ENCODE peak calls at places on chromosomes 6 and 20, in seven cellular contexts. F is brain microvascular endothelial cell, E is thyroid gland, D is heart left ventricle, Q is AG04449, C is endodermal cell, Y is cardiac muscle cell. H is an unnamed sample.

GRCh38 chr6:106924699-106925523 is 49.6 kb downstream of the CD24 start:
- DNase-seq in F (no peak), Y (no peak), E (no peak), C (no peak), D (no peak), Q (no peak), H (no peak)

GRCh38 chr6:84882768-84883766 is 118.7 kb upstream of the TBX18 start:
- DNase-seq in D (no peak), E (no peak), C (no peak), Y (no peak), F (peak), Q (no peak), H (no peak)

GRCh38 chr6:8492536-8493125 is 57.3 kb upstream of the SLC35B3 start:
- DNase-seq in D (no peak), Y (no peak), F (no peak), E (no peak), C (no peak), Q (no peak), H (no peak)

GRCh38 chr6:32198866-32199265 is 6.4 kb upstream of the GPSM3 start:
- DNase-seq in E (no peak), Q (no peak), Y (no peak), C (no peak), F (no peak), D (no peak), H (no peak)

GRCh38 chr6:23754197-23754596 is 371.8 kb upstream of the NRSN1 start:
- DNase-seq in C (no peak), E (no peak), Q (no peak), D (no peak), Y (no peak), F (no peak), H (peak)

GRCh38 chr6:16090920-16091319 is 38.0 kb upstream of the MYLIP start:
- DNase-seq in Q (no peak), C (no peak), F (no peak), Y (no peak), E (no peak), D (no peak), H (no peak)

GRCh38 chr20:61352381-61353260 is 100.6 kb downstream of the CDH4 start:
- DNase-seq in F (no peak), C (peak), E (peak), Y (no peak), Q (no peak), D (no peak), H (no peak)

GRCh38 chr6:31651602-31652191 is 764 bp downstream of the BAG6 start:
- DNase-seq in Q (no peak), C (no peak), D (peak), F (peak), Y (peak), E (peak), H (peak)

GRCh38 chr6:105330364-105330763 is 72.5 kb downstream of the PREP start:
- DNase-seq in Q (no peak), C (no peak), D (no peak), F (no peak), E (no peak), Y (no peak), H (no peak)

GRCh38 chr6:113630365-113630737 is 226.8 kb upstream of the MARCKS start:
- DNase-seq in F (peak), C (no peak), Q (peak), Y (peak), E (no peak), D (no peak), H (peak)

GRCh38 chr6:36627801-36628246 is 33.7 kb downstream of the SRSF3 start:
- DNase-seq in Y (peak), C (no peak), F (no peak), Q (no peak), E (peak), D (peak), H (peak)

GRCh38 chr20:31663838-31664695 is 26.4 kb downstream of the COX4I2 start:
- DNase-seq in E (peak), D (no peak), Y (no peak), F (no peak), Q (no peak), C (peak), H (no peak)

GRCh38 chr6:167469655-167470054 is 144.8 kb downstream of the TTLL2 start:
- DNase-seq in E (peak), Y (no peak), D (peak), F (no peak), C (peak), Q (no peak), H (no peak)

GRCh38 chr20:38299963-38300362 is 4.0 kb upstream of the BPI start:
- DNase-seq in C (peak), Y (no peak), F (no peak), D (no peak), E (no peak), Q (no peak), H (peak)

GRCh38 chr6:35318200-35318844 is 20.7 kb downstream of the DEF6 start:
- DNase-seq in C (peak), Q (no peak), Y (peak), F (peak), E (peak), D (peak), H (peak)

GRCh38 chr6:117167520-117168271 is 97.7 kb upstream of the VGLL2 start:
- DNase-seq in Q (no peak), C (peak), E (no peak), F (no peak), Y (no peak), D (no peak), H (peak)

GRCh38 chr6:53044071-53044470 is 21.1 kb upstream of the FBXO9 start:
- DNase-seq in D (peak), Q (no peak), Y (peak), E (peak), F (peak), C (peak), H (no peak)

GRCh38 chr20:21522479-21523397 is 8.9 kb upstream of the NKX2-2 start:
- DNase-seq in C (peak), D (no peak), Q (no peak), E (no peak), Y (no peak), F (no peak), H (no peak)

GRCh38 chr20:21520702-21521595 is 7.1 kb upstream of the NKX2-2 start:
- DNase-seq in F (no peak), Q (no peak), C (peak), E (no peak), Y (peak), D (no peak), H (peak)

GRCh38 chr20:21523398-21523868 is 9.6 kb upstream of the NKX2-2 start:
- DNase-seq in E (no peak), Y (no peak), C (no peak), F (no peak), Q (no peak), D (no peak), H (no peak)

GRCh38 chr20:21523895-21524294 is 10.0 kb upstream of the NKX2-2 start:
- DNase-seq in E (no peak), D (no peak), F (no peak), Q (no peak), Y (no peak), C (no peak), H (no peak)

DNA sequence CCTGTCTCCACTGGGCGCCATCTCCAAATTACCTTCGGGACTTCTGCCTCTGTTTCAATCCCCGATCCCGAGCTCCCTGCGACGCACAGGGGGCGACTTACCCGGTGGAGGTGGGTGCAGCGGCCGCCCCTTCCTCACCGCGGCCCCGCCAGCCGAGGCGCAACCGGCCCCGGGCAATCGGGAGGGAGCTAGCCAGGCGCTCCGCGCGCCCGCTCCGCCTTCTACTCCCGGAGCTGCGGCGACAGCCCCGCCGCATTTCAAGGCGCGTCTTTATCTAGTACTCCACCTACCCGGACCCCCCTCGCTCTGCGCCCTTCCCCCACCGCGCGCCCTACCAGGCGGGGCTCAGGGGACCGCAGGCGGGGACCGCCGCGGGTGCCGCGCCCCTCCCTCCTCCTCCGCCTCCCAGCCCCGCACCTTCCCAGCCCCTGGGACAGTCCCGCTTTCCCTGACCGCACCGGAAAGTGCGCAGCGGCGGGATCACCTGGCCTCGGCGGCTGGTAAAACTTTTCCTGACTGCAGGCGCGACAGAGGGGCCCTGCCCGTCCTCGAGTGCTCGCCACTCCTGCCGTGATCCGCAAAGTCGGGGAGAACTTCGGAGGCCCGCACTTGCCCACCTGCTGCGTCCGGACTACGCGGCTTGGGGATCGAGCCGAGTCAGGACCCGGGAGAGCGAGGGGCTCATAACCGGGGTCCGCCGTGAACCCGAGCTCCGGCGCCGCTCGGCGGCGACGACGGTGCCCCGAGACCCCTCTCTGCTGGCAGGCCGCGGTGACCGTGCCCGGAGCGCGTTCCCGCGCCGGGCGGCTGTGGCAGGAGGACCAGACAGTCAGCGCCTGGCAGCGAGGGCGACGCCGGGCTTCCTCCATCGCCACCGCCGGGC is 8.0 kb upstream of the NKX2-2 start:
- DNase-seq in C (peak), F (no peak), Y (no peak), D (no peak), Q (no peak), E (no peak), H (no peak)
- TF ChIP-seq CTCF in C (no peak), F (no peak), Y (no peak), D (no peak), Q (no peak), E (no peak), H (no peak)

DNA sequence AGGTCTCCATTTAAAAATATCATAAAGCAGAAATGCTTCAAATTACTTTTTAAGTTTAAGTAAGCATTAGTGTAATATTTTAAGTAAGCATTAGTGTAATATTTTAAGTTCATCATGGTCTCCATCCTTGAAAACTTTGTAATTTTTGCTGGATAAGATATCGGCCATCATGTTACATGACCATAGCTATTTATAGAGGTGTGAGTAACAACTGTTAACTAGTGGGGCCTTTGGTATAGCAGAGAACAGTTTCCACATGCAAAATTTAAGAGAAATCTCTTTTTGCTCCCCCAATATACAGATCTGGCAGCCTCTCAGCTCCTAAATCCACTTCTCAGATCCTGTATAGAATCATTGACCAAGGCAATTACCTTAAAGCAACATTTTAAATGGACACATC is 468 bp downstream of the TRDN start:
- DNase-seq in Y (no peak), Q (no peak), E (no peak), F (no peak), C (no peak), D (no peak), H (no peak)
- H3K4me3 ChIP-seq in Y (peak), Q (no peak), E (no peak), F (no peak), C (peak), D (peak), H (no peak)

GRCh38 chr20:3632311-3633004 is 30.7 kb downstream of the GFRA4 start:
- DNase-seq in E (no peak), Y (no peak), D (no peak), C (no peak), Q (no peak), F (no peak), H (no peak)
- TF ChIP-seq CTCF in E (peak), Y (no peak), D (no peak), C (peak), Q (no peak), F (no peak), H (no peak)

DNA sequence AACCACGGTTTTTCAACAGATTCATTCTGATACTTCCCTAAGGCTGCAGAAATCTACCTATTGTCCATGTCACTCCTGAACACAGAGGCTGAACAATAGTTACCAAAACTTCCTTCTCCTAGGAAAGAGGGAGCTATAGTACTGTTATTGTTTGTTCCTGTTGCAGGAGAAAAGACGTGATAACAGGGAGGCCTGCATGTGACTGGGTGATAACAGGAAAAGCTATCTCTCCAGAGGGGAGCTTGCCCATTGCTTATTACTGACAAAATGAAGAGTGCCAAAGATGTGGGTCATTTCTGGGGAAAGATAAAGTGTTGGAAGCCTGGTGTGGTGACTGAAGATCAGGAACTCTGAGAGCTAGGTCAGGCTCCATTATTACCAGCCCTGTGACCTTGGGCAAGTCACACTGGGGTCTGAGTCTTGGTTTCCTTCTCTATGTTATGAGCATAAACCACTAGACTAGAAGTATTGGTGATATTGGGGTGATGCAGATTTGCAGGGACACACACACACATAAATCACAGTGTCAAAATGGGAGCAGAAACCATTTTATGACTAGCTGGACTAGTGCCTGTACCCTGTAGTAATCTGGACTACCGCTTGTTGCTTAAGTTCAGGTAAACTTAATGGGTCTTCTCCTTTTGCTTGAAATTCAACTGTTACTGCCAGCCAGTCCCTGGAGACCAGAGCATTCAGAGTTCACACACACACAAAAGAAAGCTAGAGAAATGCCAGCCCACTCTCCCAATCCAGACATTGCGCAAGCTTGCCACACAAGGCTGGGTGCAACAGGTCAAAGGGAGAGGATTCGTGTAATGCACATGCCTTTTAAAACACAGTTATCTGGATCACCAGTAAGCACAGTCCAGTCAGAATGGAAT is 136.0 kb upstream of the CNR1 start:
- DNase-seq in C (no peak), E (no peak), Y (peak), Q (no peak), D (no peak), F (no peak), H (no peak)
- H3K4me3 ChIP-seq in C (no peak), E (no peak), Y (no peak), Q (no peak), D (no peak), F (no peak), H (no peak)

DNA sequence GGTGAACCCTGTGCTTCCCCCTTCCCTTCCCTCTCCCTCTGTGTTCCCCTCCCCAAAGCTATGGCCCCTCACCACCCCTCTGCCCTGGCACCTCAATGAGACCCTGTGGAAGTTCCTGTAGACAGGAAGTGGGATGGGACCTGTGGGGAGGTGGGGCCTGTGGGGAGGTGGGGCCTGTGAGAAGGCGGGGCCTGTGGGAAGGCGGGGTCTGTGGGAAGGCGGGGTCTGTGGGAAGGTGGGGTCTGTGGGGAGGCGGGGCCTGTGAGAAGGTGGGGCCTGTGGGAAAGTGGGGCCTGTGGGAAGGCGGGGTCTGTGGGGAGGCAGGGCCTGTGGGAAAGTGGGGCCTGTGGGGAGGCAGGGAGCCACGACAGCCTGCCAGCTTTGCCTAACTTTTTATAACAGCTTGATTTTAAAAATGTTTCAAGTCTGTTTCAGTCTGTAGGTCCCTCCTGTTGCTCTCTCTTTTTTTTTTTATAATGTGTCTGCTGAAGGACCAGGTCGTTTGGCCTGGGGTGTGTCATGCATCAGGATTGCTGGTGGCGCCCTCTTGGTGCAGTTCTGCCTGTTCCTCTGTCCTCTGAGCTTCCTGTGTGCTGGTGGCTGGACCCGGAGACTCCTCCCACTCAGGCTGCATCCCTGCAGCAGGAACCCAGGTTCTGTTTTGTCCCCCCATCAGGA is 70.5 kb upstream of the SLCO4A1 start:
- DNase-seq in Q (no peak), Y (no peak), F (no peak), D (no peak), E (no peak), C (peak), H (no peak)
- TF ChIP-seq CTCF in Q (no peak), Y (no peak), F (peak), D (no peak), E (no peak), C (peak), H (peak)

GRCh38 chr6:108968325-108968724 is 120.1 kb downstream of the ARMC2 start:
- DNase-seq in Y (no peak), F (no peak), D (no peak), C (peak), Q (no peak), E (no peak), H (no peak)

GRCh38 chr6:108966236-108966635 is 118.0 kb downstream of the ARMC2 start:
- DNase-seq in C (no peak), E (no peak), F (no peak), Y (no peak), D (no peak), Q (no peak), H (no peak)

GRCh38 chr6:108968746-108969316 is 120.6 kb downstream of the ARMC2 start:
- DNase-seq in D (no peak), F (no peak), Q (no peak), E (no peak), C (no peak), Y (no peak), H (no peak)

GRCh38 chr6:108969776-108970175 is 121.6 kb downstream of the ARMC2 start:
- DNase-seq in Y (peak), D (no peak), E (no peak), F (peak), Q (no peak), C (no peak), H (peak)

DNA sequence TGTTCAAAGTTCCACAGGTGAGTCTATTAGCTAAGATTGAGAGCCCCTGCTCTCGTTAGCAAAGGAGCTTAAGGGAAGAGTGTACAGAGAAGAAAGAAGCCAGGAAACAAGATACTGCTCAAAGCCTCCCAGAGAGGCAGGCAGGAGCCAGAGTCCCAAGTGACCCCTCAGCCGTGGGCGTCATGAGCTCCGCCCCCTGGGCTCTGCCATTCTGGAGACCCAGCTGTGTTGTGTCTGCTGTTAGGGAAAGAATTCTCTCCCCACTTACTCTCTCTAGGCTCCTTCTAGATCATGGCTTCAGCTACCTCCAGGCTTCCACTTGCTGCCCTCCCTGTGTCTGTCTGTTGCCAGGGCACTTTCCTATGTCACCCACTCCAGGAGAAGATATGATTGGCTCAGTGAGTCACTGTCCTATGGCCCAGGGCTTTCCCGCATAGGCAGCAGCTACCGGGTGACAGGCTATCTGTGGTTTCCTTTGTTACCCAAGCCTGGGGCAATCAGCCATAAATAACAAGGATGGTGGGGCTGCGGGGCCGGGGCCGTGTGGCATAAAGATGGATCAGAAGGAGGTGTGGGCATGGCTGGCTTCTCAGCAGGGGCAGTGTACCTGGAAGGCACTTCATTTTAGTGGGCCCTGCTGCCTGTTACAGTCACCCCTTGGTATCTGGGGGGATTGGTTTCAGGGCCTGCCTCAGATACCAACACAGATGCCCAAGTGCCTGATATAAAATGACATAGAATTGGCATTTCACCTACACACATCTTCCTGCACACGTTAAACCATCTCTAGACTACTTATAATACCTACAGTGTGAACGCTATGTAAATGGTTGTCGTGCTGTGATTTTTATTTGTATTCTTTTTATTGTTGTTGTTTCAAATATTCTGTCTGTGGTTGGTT is 118.9 kb downstream of the ARMC2 start:
- DNase-seq in C (peak), Y (peak), F (peak), Q (no peak), D (peak), E (no peak), H (peak)
- H3K4me3 ChIP-seq in C (no peak), Y (no peak), F (no peak), Q (no peak), D (no peak), E (no peak), H (no peak)

GRCh38 chr6:156686940-156687874 is 90.0 kb upstream of the ARID1B start:
- DNase-seq in E (peak), Y (peak), C (peak), F (peak), D (peak), Q (no peak), H (peak)
- TF ChIP-seq CTCF in E (peak), Y (no peak), C (peak), F (no peak), D (no peak), Q (no peak), H (no peak)

GRCh38 chr20:22692119-22692475 is 107.7 kb upstream of the FOXA2 start:
- DNase-seq in Q (no peak), D (no peak), F (no peak), C (no peak), E (no peak), Y (no peak), H (no peak)
- H3K4me3 ChIP-seq in Q (no peak), D (no peak), F (no peak), C (no peak), E (no peak), Y (no peak), H (no peak)

H was measured in bronchial epithelial cell.